ENCODE peak calls at places on chromosomes 3 and 15, in ten cellular contexts. X is adipocyte, I is stromal cell of bone marrow, V is mesenchymal stem cell, H is NCI-H774, P is epithelial cell of esophagus, U is nucleus accumbens, D is OCI-M1, K is AG08396, O is HCT116. E is an unnamed sample.

GRCh38 chr3:161884830-161885229 is 388.2 kb downstream of the OTOL1 start:
- DNase-seq in X (no peak), I (no peak), V (no peak), H (no peak), P (no peak), U (no peak), D (no peak), K (no peak), O (no peak), E (no peak)

GRCh38 chr3:73542127-73542526 is 82.6 kb downstream of the PDZRN3 start:
- DNase-seq in X (no peak), I (no peak), V (no peak), H (peak), P (peak), U (no peak), D (no peak), K (no peak), O (no peak), E (no peak)

GRCh38 chr3:97074546-97074945 is 260.2 kb downstream of the EPHA6 start:
- DNase-seq in X (no peak), I (no peak), V (no peak), H (no peak), P (no peak), U (no peak), D (no peak), K (no peak), O (no peak), E (no peak)

GRCh38 chr15:90580541-90580940 is 50.8 kb downstream of the CRTC3 start:
- DNase-seq in X (no peak), I (no peak), V (no peak), H (no peak), P (no peak), U (no peak), D (no peak), K (no peak), O (no peak), E (no peak)

GRCh38 chr15:38671675-38672141 is 107.1 kb upstream of the RASGRP1 start:
- DNase-seq in X (no peak), I (no peak), V (no peak), H (no peak), P (no peak), U (no peak), D (no peak), K (no peak), O (no peak), E (peak)

GRCh38 chr3:149815318-149815717 is 2.3 kb downstream of the RNF13 start:
- DNase-seq in X (no peak), I (no peak), V (no peak), H (no peak), P (no peak), U (no peak), D (peak), K (no peak), O (no peak), E (no peak)

GRCh38 chr3:116059421-116060096 is 385.7 kb downstream of the LSAMP start:
- DNase-seq in X (peak), I (peak), V (peak), H (no peak), P (peak), U (no peak), D (no peak), K (peak), O (peak), E (peak)

GRCh38 chr15:48191574-48192225 is at the start of gene CTXN2:
- DNase-seq in X (no peak), I (no peak), V (peak), H (peak), P (peak), U (peak), D (no peak), K (no peak), O (no peak), E (peak)

GRCh38 chr3:78148986-78149717 is 1109.3 kb downstream of the ROBO2 start:
- DNase-seq in X (peak), I (no peak), V (no peak), H (no peak), P (no peak), U (no peak), D (no peak), K (no peak), O (no peak), E (peak)

GRCh38 chr15:78007965-78008886 is 69.3 kb downstream of the TBC1D2B start:
- DNase-seq in X (peak), I (peak), V (no peak), H (no peak), P (peak), U (no peak), D (no peak), K (peak), O (no peak), E (peak)

GRCh38 chr15:44606740-44607139 is 56.7 kb downstream of the SPG11 start:
- DNase-seq in X (no peak), I (no peak), V (no peak), H (no peak), P (no peak), U (no peak), D (no peak), K (no peak), O (no peak), E (no peak)

GRCh38 chr15:85946986-85947385 is 132.7 kb upstream of the AGBL1 start:
- DNase-seq in X (no peak), I (no peak), V (no peak), H (no peak), P (no peak), U (no peak), D (no peak), K (no peak), O (no peak), E (no peak)

GRCh38 chr3:100047455-100048141 is 66.7 kb downstream of the FILIP1L start:
- DNase-seq in X (no peak), I (peak), V (peak), H (peak), P (peak), U (no peak), D (peak), K (peak), O (peak), E (peak)

GRCh38 chr3:178067721-178068120 is 468.5 kb upstream of the KCNMB2 start:
- DNase-seq in X (peak), I (no peak), V (no peak), H (no peak), P (peak), U (no peak), D (no peak), K (no peak), O (no peak), E (peak)